ENCODE peak calls at places on chromosomes 16 and 17, in seven cellular contexts. N is GM20000; L is activated CD8-positive, alpha-beta memory T cell treated with anti-CD3 and anti-CD28 coated beads for 48 hours; G is RWPE1; O is HT1080; Q is body of pancreas; U is cardiac fibroblast. J is an unnamed sample.

GRCh38 chr17:8997994-8998628 is 23.2 kb upstream of the NTN1 start:
- DNase-seq in N (peak), L (peak), G (peak), O (peak), Q (peak), U (peak), J (peak)

GRCh38 chr16:24999856-25000447 is 15.2 kb downstream of the ARHGAP17 start:
- DNase-seq in N (no peak), L (no peak), G (no peak), O (no peak), Q (peak), U (no peak), J (no peak)

GRCh38 chr17:70961341-70961740 is 792.0 kb downstream of the KCNJ2 start:
- DNase-seq in N (no peak), L (no peak), G (no peak), O (peak), Q (no peak), U (peak), J (no peak)

GRCh38 chr17:2954898-2955445 is 108.4 kb downstream of the OR1D5 start:
- DNase-seq in N (no peak), L (no peak), G (peak), O (peak), Q (peak), U (peak), J (no peak)

GRCh38 chr17:63035271-63035670 is 69.2 kb downstream of the TANC2 start:
- DNase-seq in N (no peak), L (no peak), G (no peak), O (peak), Q (no peak), U (peak), J (no peak)

GRCh38 chr16:55494994-55495421 is 13.9 kb upstream of the LPCAT2 start:
- DNase-seq in N (no peak), L (no peak), G (peak), O (peak), Q (peak), U (peak), J (no peak)

GRCh38 chr16:85853641-85854545 is 45.1 kb upstream of the IRF8 start:
- DNase-seq in N (no peak), L (no peak), G (no peak), O (no peak), Q (no peak), U (no peak), J (no peak)

GRCh38 chr17:55513885-55514590 is 2.8 kb upstream of the SMIM36 start:
- DNase-seq in N (peak), L (peak), G (peak), O (peak), Q (peak), U (peak), J (peak)

GRCh38 chr17:74862108-74862901 is 2.6 kb upstream of the GRIN2C start:
- DNase-seq in N (peak), L (peak), G (no peak), O (no peak), Q (no peak), U (peak), J (peak)

GRCh38 chr16:59021751-59022150 is 287.6 kb upstream of the GOT2 start:
- DNase-seq in N (no peak), L (no peak), G (peak), O (peak), Q (no peak), U (no peak), J (no peak)

GRCh38 chr17:55437165-55437605 is 15.6 kb upstream of the MMD start:
- DNase-seq in N (peak), L (no peak), G (no peak), O (no peak), Q (peak), U (no peak), J (no peak)

GRCh38 chr17:80005360-80006338 is 30.0 kb downstream of the TBC1D16 start:
- DNase-seq in N (peak), L (peak), G (peak), O (peak), Q (peak), U (peak), J (peak)

GRCh38 chr17:42519546-42520444 is 16.2 kb upstream of the NAGLU start:
- DNase-seq in N (no peak), L (no peak), G (peak), O (peak), Q (peak), U (peak), J (no peak)

GRCh38 chr17:64074704-64075484 is 54.5 kb upstream of the ICAM2 start:
- DNase-seq in N (no peak), L (no peak), G (peak), O (no peak), Q (peak), U (peak), J (no peak)

GRCh38 chr17:50173335-50173941 is 7.6 kb downstream of the SGCA start:
- DNase-seq in N (no peak), L (no peak), G (no peak), O (peak), Q (peak), U (peak), J (no peak)

GRCh38 chr17:72802726-72803125 is 289.8 kb downstream of the SLC39A11 start:
- DNase-seq in N (no peak), L (no peak), G (no peak), O (no peak), Q (no peak), U (no peak), J (no peak)

GRCh38 chr16:79639576-79640311 is 39.2 kb upstream of the MAF start:
- DNase-seq in N (no peak), L (no peak), G (peak), O (peak), Q (no peak), U (no peak), J (no peak)

GRCh38 chr17:34913001-34913400 is 48.3 kb downstream of the CCT6B start:
- DNase-seq in N (no peak), L (no peak), G (no peak), O (no peak), Q (no peak), U (no peak), J (no peak)